ENCODE peak calls at places on chromosomes 1 and 21, in seven cellular contexts. I is spleen, K is stomach, M is suprapubic skin, T is HCT116, H is heart left ventricle, C is adrenal gland. L is an unnamed sample.

GRCh38 chr1:178122283-178122682 is 28.4 kb downstream of the RASAL2 start:
- DNase-seq in I (no peak), K (no peak), M (no peak), T (no peak), H (no peak), C (no peak), L (no peak)

GRCh38 chr1:234620272-234620711 is 10.3 kb upstream of the IRF2BP2 start:
- DNase-seq in I (no peak), K (no peak), M (no peak), T (no peak), H (no peak), C (no peak), L (no peak)

GRCh38 chr1:80529546-80529945 is 1271.2 kb upstream of the ADGRL2 start:
- DNase-seq in I (no peak), K (no peak), M (no peak), T (no peak), H (no peak), C (no peak), L (no peak)

GRCh38 chr1:1422465-1423244 is 1.6 kb upstream of the ANKRD65 start:
- DNase-seq in I (no peak), K (no peak), M (no peak), T (no peak), H (peak; percentile 31), C (no peak), L (no peak)

GRCh38 chr1:185593271-185593670 is 140.9 kb upstream of the HMCN1 start:
- DNase-seq in I (no peak), K (no peak), M (no peak), T (no peak), H (no peak), C (no peak), L (no peak)

GRCh38 chr21:28871388-28872015 is 121.2 kb downstream of the LTN1 start:
- DNase-seq in I (no peak), K (no peak), M (no peak), T (no peak), H (no peak), C (no peak), L (no peak)

GRCh38 chr21:14263879-14264278 is 47.9 kb downstream of the RBM11 start:
- DNase-seq in I (no peak), K (no peak), M (no peak), T (no peak), H (no peak), C (no peak), L (no peak)

GRCh38 chr1:39652105-39652504 is 12.7 kb upstream of the HEYL start:
- DNase-seq in I (no peak), K (no peak), M (no peak), T (no peak), H (peak; percentile 79), C (no peak), L (no peak)

GRCh38 chr1:220527279-220528048 is 472 bp upstream of the MARK1 start:
- DNase-seq in I (no peak), K (no peak), M (peak; percentile 73), T (no peak), H (peak; percentile 68), C (peak; percentile 26), L (peak; percentile 35)

GRCh38 chr1:90104941-90105593 is 110.2 kb downstream of the ZNF326 start:
- DNase-seq in I (no peak), K (no peak), M (no peak), T (no peak), H (no peak), C (no peak), L (no peak)

GRCh38 chr1:25809929-25810328 is 9.8 kb upstream of the MTFR1L start:
- DNase-seq in I (no peak), K (no peak), M (no peak), T (no peak), H (peak; percentile 52), C (no peak), L (no peak)

GRCh38 chr1:150256549-150257341 is 829 bp upstream of the CA14 start:
- DNase-seq in I (no peak), K (no peak), M (no peak), T (no peak), H (no peak), C (no peak), L (no peak)

GRCh38 chr21:41171210-41171609 is 3.2 kb downstream of the BACE2 start:
- DNase-seq in I (no peak), K (peak; percentile 87), M (no peak), T (no peak), H (no peak), C (no peak), L (peak; percentile 84)

GRCh38 chr1:197618065-197618464 is 157.2 kb downstream of the DENND1B start:
- DNase-seq in I (no peak), K (no peak), M (no peak), T (no peak), H (no peak), C (no peak), L (no peak)

GRCh38 chr1:68291763-68292384 is 59.6 kb upstream of the WLS start:
- DNase-seq in I (no peak), K (no peak), M (no peak), T (no peak), H (no peak), C (peak; percentile 37), L (no peak)

GRCh38 chr1:1358433-1359201 is at the start of gene MXRA8:
- DNase-seq in I (no peak), K (no peak), M (no peak), T (no peak), H (peak; percentile 90), C (no peak), L (no peak)

GRCh38 chr1:184801503-184801902 is 46.8 kb upstream of the EDEM3 start:
- DNase-seq in I (no peak), K (peak; percentile 84), M (no peak), T (no peak), H (no peak), C (peak; percentile 40), L (peak; percentile 69)

GRCh38 chr21:41446571-41446970 is 20.5 kb downstream of the MX1 start:
- DNase-seq in I (no peak), K (no peak), M (peak; percentile 3), T (no peak), H (no peak), C (no peak), L (no peak)

GRCh38 chr1:48203287-48203900 is 19.1 kb upstream of the SLC5A9 start:
- DNase-seq in I (no peak), K (no peak), M (no peak), T (peak; percentile 23), H (no peak), C (no peak), L (no peak)

GRCh38 chr1:60970081-60970509 is 112.3 kb upstream of the NFIA start:
- DNase-seq in I (no peak), K (no peak), M (no peak), T (no peak), H (no peak), C (no peak), L (no peak)

GRCh38 chr1:109273570-109274288 is 9.2 kb downstream of the PSRC1 start:
- DNase-seq in I (peak; percentile 67), K (no peak), M (no peak), T (no peak), H (no peak), C (no peak), L (no peak)

GRCh38 chr1:160030657-160031367 is 978 bp downstream of the PIGM start:
- DNase-seq in I (no peak), K (no peak), M (no peak), T (no peak), H (no peak), C (peak; percentile 31), L (peak; percentile 21)

GRCh38 chr1:56404561-56405030 is 174.8 kb downstream of the PLPP3 start:
- DNase-seq in I (no peak), K (no peak), M (no peak), T (no peak), H (peak; percentile 79), C (no peak), L (no peak)

DNA sequence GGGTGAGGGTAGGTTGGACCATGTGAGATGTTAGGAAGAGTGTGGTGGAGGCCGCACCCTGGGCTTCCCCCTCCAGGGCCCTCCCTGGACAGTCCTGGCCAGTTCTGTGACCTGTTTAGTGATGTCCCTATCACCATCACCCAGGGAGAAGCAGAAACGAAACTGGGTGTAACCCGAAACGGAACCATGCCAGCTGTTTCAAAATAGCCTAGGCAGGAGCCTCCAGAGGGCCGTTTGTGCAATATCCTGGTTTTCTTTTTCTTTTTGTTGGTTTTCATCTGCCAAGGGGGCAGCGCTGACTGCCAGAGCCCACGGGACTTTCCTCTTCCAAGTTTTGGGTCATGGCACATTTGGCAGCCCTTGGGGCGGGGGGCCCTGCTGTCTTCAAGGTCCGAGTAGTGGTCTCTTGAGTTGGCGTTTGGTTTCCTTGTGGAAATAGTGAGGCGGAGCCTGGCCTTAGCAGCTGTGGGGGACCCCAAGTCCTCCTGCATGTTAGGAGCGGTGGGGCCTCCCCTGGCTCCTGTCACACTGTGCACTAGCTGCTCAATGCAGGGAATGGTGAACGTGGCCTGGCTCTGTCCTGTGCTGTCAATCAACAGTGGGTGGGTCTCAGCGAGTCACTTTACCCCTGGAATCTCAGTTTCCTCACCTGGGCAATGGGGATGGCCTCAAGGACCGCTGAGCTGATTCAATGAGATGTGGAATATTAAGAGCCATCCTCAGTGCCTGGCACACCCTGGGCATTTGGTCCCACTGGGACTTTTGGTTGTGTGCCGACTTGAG is 90.7 kb downstream of the ARHGEF10L start:
- DNase-seq in I (no peak), K (peak; percentile 27), M (peak; percentile 89), T (no peak), H (no peak), C (peak; percentile 61), L (no peak)
- TF ChIP-seq POLR2A in I (no peak), K (no peak), M (no peak), T (no peak), H (no peak), C (no peak), L (no peak)

DNA sequence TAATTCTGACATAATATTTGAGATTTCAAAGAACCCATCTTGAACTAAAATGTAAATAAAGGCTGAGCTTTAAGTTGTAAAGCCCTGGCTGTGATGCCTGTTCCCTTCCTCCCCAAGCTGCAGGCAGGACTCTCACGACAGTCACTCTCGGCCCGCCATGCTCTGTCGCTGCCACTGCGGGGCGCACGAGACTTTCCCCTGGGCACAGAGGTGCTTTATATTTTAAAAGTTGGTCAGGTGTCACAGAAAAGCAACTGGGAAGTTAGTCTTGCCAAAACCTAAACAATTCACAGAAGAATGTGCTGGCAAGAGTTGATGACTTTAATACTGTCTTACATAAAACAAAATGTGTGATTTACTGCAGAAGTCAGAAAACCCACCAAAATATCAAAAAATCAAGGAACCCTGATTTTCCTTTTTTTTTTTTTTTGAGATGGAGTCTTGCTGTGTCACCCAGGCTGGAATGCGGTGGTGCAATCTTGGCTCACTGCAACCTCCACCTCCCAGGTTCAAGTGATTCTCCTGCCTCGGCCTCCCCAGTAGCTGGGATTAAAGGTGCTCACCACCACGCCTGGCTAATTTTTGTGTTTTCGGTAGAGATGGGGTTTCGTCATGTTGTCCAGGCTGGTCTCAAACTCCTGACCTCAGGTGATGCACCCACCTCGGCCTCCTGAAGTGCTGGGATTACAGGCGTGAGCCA is 10.7 kb downstream of the LRRC47 start:
- DNase-seq in I (no peak), K (no peak), M (no peak), T (no peak), H (no peak), C (peak; percentile 62), L (no peak)
- H3K36me3 ChIP-seq in I (peaks cover 64% of the 10 kb centered on the region), K (peaks cover 91% of the 10 kb centered on the region), M (peaks cover 94% of the 10 kb centered on the region), T (peaks cover 34% of the 10 kb centered on the region), H (peaks cover 34% of the 10 kb centered on the region), C (no peaks in the 10 kb centered on the region), L (peaks cover 22% of the 10 kb centered on the region)

GRCh38 chr21:44261191-44261631 is 486 bp downstream of the DNMT3L start:
- DNase-seq in I (peak; percentile 70), K (no peak), M (no peak), T (no peak), H (peak; percentile 34), C (no peak), L (no peak)
- H3K4me1 ChIP-seq in I (no peaks in the 10 kb centered on the region), K (no peaks in the 10 kb centered on the region), M (peaks cover 3% of the 10 kb centered on the region), T (no peaks in the 10 kb centered on the region), H (no peaks in the 10 kb centered on the region), C (no peaks in the 10 kb centered on the region), L (no peaks in the 10 kb centered on the region)

GRCh38 chr1:201941420-201942128 is 4.8 kb downstream of the LMOD1 start:
- DNase-seq in I (no peak), K (no peak), M (no peak), T (no peak), H (no peak), C (no peak), L (no peak)
- TF ChIP-seq POLR2A in I (no peak), K (no peak), M (no peak), T (peak; percentile 39), H (no peak), C (no peak), L (no peak)

L was measured in prostate gland.